ENCODE peak calls at places on chromosomes 3 and 15, in four cellular contexts. G is A673, H is KBM-7, L is head of caudate nucleus. Z is an unnamed sample.

GRCh38 chr3:41202834-41203345 is 3.6 kb downstream of the CTNNB1 start:
- DNase-seq in G (peak; percentile 47), H (peak; percentile 49), L (no peak), Z (peak; percentile 78)

GRCh38 chr3:134803051-134803505 is 8.0 kb downstream of the EPHB1 start:
- DNase-seq in G (no peak), H (no peak), L (no peak), Z (no peak)

GRCh38 chr3:45644467-45645201 is 44.6 kb upstream of the SACM1L start:
- DNase-seq in G (no peak), H (no peak), L (no peak), Z (no peak)

GRCh38 chr3:129690406-129690805 is 83.9 kb upstream of the PLXND1 start:
- DNase-seq in G (peak; percentile 91), H (peak; percentile 82), L (peak; percentile 54), Z (peak; percentile 98)

GRCh38 chr3:170337420-170337819 is 20.1 kb upstream of the SKIL start:
- DNase-seq in G (no peak), H (no peak), L (no peak), Z (no peak)

GRCh38 chr15:44215594-44215993 is 20.5 kb upstream of the FRMD5 start:
- DNase-seq in G (no peak), H (no peak), L (no peak), Z (peak; percentile 5)

GRCh38 chr3:123344175-123344908 is 104.5 kb downstream of the ADCY5 start:
- DNase-seq in G (peak; percentile 12), H (no peak), L (peak; percentile 27), Z (peak; percentile 53)

GRCh38 chr3:151971814-151972579 is 98.6 kb downstream of the SUCNR1 start:
- DNase-seq in G (no peak), H (no peak), L (no peak), Z (no peak)

GRCh38 chr15:64678126-64678819 is 97.1 kb downstream of the RBPMS2 start:
- DNase-seq in G (no peak), H (no peak), L (no peak), Z (no peak)

GRCh38 chr15:57647071-57647790 is 55.5 kb downstream of the MYZAP start:
- DNase-seq in G (no peak), H (no peak), L (no peak), Z (no peak)

Z was measured in pons.